ENCODE peak calls at places on chromosomes 13 and 19, in eight cellular contexts. I is glutamatergic neuron; N is brain microvascular endothelial cell; F is endodermal cell; Q is fibroblast of lung; P is CD4-positive, alpha-beta T cell; K is activated CD8-positive, alpha-beta T cell treated with anti-CD3 and anti-CD28 coated beads for 36 hours; E is CD8-positive, alpha-beta T cell. Y is an unnamed sample.

GRCh38 chr19:6509118-6509971 is 7.2 kb upstream of the TUBB4A start:
- DNase-seq in I (no peak), N (no peak), F (no peak), Q (no peak), P (no peak), K (no peak), E (no peak), Y (no peak)

GRCh38 chr13:24039621-24040475 is 120.7 kb upstream of the SPATA13 start:
- DNase-seq in I (no peak), N (no peak), F (no peak), Q (no peak), P (no peak), K (no peak), E (no peak), Y (no peak)

GRCh38 chr19:40533508-40533907 is 43.2 kb upstream of the SHKBP1 start:
- DNase-seq in I (no peak), N (no peak), F (no peak), Q (no peak), P (no peak), K (no peak), E (no peak), Y (no peak)

GRCh38 chr13:109750376-109750775 is 36.0 kb downstream of the IRS2 start:
- DNase-seq in I (no peak), N (no peak), F (no peak), Q (no peak), P (no peak), K (no peak), E (no peak), Y (no peak)

GRCh38 chr19:8004723-8005513 is 523 bp downstream of the ELAVL1 start:
- DNase-seq in I (peak), N (no peak), F (no peak), Q (peak), P (no peak), K (peak), E (no peak), Y (no peak)

GRCh38 chr13:46633416-46633815 is 80.4 kb downstream of the LRCH1 start:
- DNase-seq in I (no peak), N (peak), F (no peak), Q (peak), P (no peak), K (no peak), E (no peak), Y (no peak)

GRCh38 chr13:33882804-33883203 is 64.9 kb downstream of the RFC3 start:
- DNase-seq in I (no peak), N (no peak), F (no peak), Q (no peak), P (no peak), K (no peak), E (no peak), Y (no peak)

GRCh38 chr13:43884221-43884620 is 4.5 kb downstream of the LACC1 start:
- DNase-seq in I (no peak), N (no peak), F (no peak), Q (no peak), P (no peak), K (no peak), E (no peak), Y (no peak)

GRCh38 chr19:47499863-47500830 is 14.7 kb downstream of the NAPA start:
- DNase-seq in I (no peak), N (no peak), F (peak), Q (no peak), P (no peak), K (no peak), E (no peak), Y (no peak)

GRCh38 chr13:113903361-113903760 is 39.5 kb upstream of the GAS6 start:
- DNase-seq in I (no peak), N (peak), F (no peak), Q (peak), P (no peak), K (no peak), E (no peak), Y (peak)

GRCh38 chr13:109816112-109816978 is 30.0 kb upstream of the IRS2 start:
- DNase-seq in I (no peak), N (no peak), F (no peak), Q (no peak), P (no peak), K (no peak), E (no peak), Y (no peak)

GRCh38 chr13:33927315-33927714 is 109.4 kb downstream of the RFC3 start:
- DNase-seq in I (no peak), N (peak), F (no peak), Q (peak), P (no peak), K (no peak), E (no peak), Y (no peak)

GRCh38 chr13:19818223-19818842 is 35.6 kb upstream of the PSPC1 start:
- DNase-seq in I (peak), N (peak), F (peak), Q (no peak), P (peak), K (peak), E (peak), Y (no peak)

GRCh38 chr13:104414181-104414580 is 1348.0 kb upstream of the SLC10A2 start:
- DNase-seq in I (no peak), N (no peak), F (no peak), Q (no peak), P (no peak), K (no peak), E (no peak), Y (no peak)

GRCh38 chr19:18479964-18480723 is 41.7 kb downstream of the ELL start:
- DNase-seq in I (no peak), N (no peak), F (no peak), Q (peak), P (no peak), K (no peak), E (no peak), Y (no peak)

GRCh38 chr13:109781384-109782065 is 4.9 kb downstream of the IRS2 start:
- DNase-seq in I (no peak), N (no peak), F (no peak), Q (no peak), P (no peak), K (no peak), E (no peak), Y (no peak)

GRCh38 chr19:34336781-34337271 is 28.2 kb upstream of the GPI start:
- DNase-seq in I (no peak), N (no peak), F (no peak), Q (peak), P (peak), K (peak), E (peak), Y (no peak)

GRCh38 chr19:656751-657559 is 6.1 kb downstream of the RNF126 start:
- DNase-seq in I (no peak), N (no peak), F (no peak), Q (no peak), P (no peak), K (no peak), E (no peak), Y (no peak)
- TF ChIP-seq CTCF in I (no peak), N (no peak), F (no peak), Q (no peak), P (no peak), K (no peak), E (no peak), Y (no peak)

GRCh38 chr13:99200433-99201167 is at the start of gene UBAC2:
- DNase-seq in I (peak), N (peak), F (peak), Q (peak), P (peak), K (peak), E (peak), Y (peak)
- TF ChIP-seq CTCF in I (no peak), N (peak), F (peak), Q (no peak), P (no peak), K (no peak), E (no peak), Y (no peak)

GRCh38 chr13:31044658-31045620 is 112.5 kb downstream of the TEX26 start:
- DNase-seq in I (no peak), N (no peak), F (peak), Q (no peak), P (no peak), K (peak), E (no peak), Y (no peak)
- TF ChIP-seq CTCF in I (peak), N (peak), F (no peak), Q (no peak), P (peak), K (peak), E (no peak), Y (no peak)

GRCh38 chr19:3546119-3546518 is 7.1 kb downstream of the TEKTIP1 start:
- DNase-seq in I (no peak), N (no peak), F (no peak), Q (no peak), P (no peak), K (no peak), E (no peak), Y (no peak)

GRCh38 chr19:3548594-3548993 is 8.8 kb downstream of the MFSD12 start:
- DNase-seq in I (no peak), N (no peak), F (no peak), Q (no peak), P (no peak), K (no peak), E (no peak), Y (no peak)

GRCh38 chr19:3549816-3550215 is 7.6 kb downstream of the MFSD12 start:
- DNase-seq in I (no peak), N (no peak), F (no peak), Q (no peak), P (no peak), K (no peak), E (no peak), Y (no peak)

GRCh38 chr19:3547301-3547731 is 8.3 kb downstream of the TEKTIP1 start:
- DNase-seq in I (peak), N (no peak), F (peak), Q (no peak), P (peak), K (peak), E (peak), Y (no peak)

DNA sequence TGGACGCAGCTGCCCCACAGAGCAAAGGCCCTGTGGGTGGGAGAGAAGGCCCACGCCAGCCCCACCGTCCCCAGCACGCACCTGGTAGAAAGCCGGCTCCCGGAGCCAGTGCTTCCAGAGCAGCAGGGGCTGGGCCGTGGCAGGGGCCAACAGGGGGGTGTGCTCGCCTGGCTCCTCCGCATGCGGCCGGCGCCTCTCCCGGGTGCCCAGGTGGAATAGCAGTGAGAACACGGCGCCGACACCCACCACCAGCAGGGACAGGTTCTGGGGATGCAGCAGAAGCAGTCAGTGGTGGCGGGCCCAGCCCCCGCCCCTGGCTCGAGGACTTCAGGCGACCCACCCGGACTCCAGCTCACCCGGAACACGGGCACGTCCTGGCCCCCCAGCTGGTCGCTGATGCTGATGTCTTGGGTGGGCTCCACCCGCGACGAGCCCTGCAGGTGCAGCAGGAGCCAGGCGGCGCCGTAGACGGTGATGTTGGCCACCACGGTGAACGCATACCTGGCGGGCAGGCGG is 8.9 kb downstream of the TEKTIP1 start:
- DNase-seq in I (no peak), N (no peak), F (no peak), Q (no peak), P (no peak), K (no peak), E (no peak), Y (no peak)
- TF ChIP-seq CTCF in I (no peak), N (no peak), F (no peak), Q (no peak), P (peak), K (peak), E (peak), Y (no peak)

GRCh38 chr13:41456768-41457588 is at the start of gene RGCC:
- DNase-seq in I (peak), N (peak), F (peak), Q (peak), P (peak), K (peak), E (peak), Y (no peak)
- TF ChIP-seq CTCF in I (no peak), N (no peak), F (no peak), Q (no peak), P (no peak), K (no peak), E (no peak), Y (no peak)

DNA sequence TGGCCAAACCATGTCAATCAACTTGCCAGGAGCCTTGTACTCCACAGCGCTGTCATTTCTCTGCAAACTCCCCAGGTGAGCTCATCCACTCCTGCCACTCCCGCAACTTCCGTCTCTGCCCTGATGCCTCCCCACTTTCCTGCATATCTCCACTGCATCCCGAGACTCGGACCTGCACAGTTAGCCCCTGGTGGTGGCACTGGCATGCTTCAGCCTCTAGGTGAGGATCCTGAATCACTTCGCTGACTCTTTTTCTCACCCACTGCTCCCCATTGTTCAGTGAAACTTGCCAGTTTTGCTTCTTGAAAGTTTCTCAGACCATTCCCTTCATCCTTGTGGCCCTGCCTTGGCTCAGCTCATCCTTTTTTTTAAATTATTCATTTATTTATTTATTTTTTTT is 3.4 kb upstream of the CTU1 start:
- DNase-seq in I (no peak), N (no peak), F (peak), Q (no peak), P (no peak), K (no peak), E (no peak), Y (no peak)
- TF ChIP-seq CTCF in I (peak), N (peak), F (peak), Q (no peak), P (no peak), K (peak), E (no peak), Y (no peak)

GRCh38 chr19:45128806-45129205 is 32.0 kb downstream of the NKPD1 start:
- DNase-seq in I (no peak), N (no peak), F (no peak), Q (no peak), P (no peak), K (no peak), E (no peak), Y (no peak)

GRCh38 chr19:45130236-45130635 is 30.5 kb downstream of the NKPD1 start:
- DNase-seq in I (no peak), N (no peak), F (no peak), Q (no peak), P (no peak), K (no peak), E (no peak), Y (no peak)

GRCh38 chr19:45133661-45134060 is 27.1 kb downstream of the NKPD1 start:
- DNase-seq in I (no peak), N (no peak), F (no peak), Q (no peak), P (no peak), K (no peak), E (no peak), Y (no peak)

GRCh38 chr19:45128109-45128508 is 32.7 kb downstream of the NKPD1 start:
- DNase-seq in I (no peak), N (no peak), F (no peak), Q (no peak), P (no peak), K (no peak), E (no peak), Y (no peak)

GRCh38 chr19:45130888-45131615 is 29.7 kb downstream of the NKPD1 start:
- DNase-seq in I (no peak), N (no peak), F (no peak), Q (no peak), P (no peak), K (no peak), E (no peak), Y (no peak)
- TF ChIP-seq CTCF in I (no peak), N (peak), F (no peak), Q (no peak), P (no peak), K (no peak), E (no peak), Y (no peak)

DNA sequence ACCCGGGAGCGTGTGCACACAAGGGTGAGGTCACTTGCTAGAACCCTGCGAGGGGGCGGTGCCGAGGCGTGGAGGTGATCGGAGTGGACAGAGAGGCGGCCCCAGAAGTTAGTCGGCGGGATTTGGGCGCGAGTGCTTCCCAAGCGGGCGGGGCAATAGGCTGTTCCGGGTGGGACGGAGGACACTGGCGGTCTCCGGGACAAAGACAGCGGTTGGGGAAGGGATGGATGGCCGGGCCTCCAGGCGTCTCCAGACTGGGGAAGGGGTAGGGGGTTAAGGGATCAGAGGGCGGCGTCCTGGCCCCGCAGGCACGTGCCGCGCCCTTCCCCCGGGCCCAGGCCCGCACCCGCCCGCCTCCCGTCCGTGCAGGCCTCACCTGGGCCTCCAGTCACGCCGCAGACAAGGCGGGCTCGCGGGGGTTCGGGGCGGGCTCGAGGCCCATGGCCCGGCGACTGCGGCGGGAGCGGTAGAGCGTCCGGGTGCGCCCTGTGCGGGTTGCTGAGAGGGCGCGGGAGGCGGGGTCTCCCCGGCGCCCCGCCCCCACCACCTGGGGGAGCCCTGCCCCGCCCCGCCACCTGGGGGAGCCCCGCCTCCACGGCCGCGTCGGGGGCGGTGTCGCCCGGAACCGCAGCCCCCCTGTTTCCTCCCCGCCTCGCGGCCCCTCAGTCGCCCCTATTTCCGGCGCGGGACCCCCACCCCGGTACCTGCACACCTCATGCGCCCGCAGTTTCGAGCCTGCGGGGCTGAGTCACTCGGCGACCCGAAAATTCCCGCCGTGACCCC is at the start of gene LPAR2:
- DNase-seq in I (peak), N (no peak), F (peak), Q (no peak), P (peak), K (peak), E (peak), Y (no peak)
- TF ChIP-seq CTCF in I (no peak), N (no peak), F (peak), Q (no peak), P (no peak), K (no peak), E (no peak), Y (no peak)

DNA sequence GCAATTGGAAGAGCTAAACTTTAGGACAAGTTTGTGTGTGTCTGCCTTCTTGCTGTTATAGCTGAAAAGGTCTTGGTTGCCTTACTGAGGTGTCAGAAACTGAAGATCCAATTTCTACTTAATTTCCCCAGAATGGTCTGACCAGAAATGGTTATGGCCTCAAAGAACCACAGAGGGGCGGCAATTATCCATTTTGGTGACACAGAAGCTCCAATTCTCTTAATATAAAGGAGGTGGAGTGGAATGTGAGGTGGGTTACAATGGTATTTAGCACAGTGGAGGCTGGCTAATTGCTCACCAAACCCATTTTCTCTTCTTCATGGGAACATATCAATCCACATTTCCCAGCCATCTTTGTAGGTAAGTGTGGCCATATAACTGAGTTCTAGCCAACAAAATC is 1157.2 kb downstream of the OLFM4 start:
- DNase-seq in I (peak), N (no peak), F (peak), Q (no peak), P (no peak), K (no peak), E (no peak), Y (no peak)
- TF ChIP-seq CTCF in I (peak), N (no peak), F (peak), Q (no peak), P (no peak), K (no peak), E (no peak), Y (no peak)